ENCODE peak calls at places on chromosomes 1 and 21, in ten cellular contexts. One of them, this sample, is unnamed.

GRCh38 chr1:205947024-205947423 is 3.8 kb upstream of the SLC26A9 start:
- DNase-seq in stimulated activated CD4-positive, alpha-beta T cell treated with anti-CD3 and anti-CD28 coated beads, Interleukin-4, amount 100 ng/mL, for 1 hour: no peak
- DNase-seq in BE2C: no peak
- DNase-seq in NCI-H69: peak
- DNase-seq in GM20000: no peak
- DNase-seq in NCI-H2029: no peak
- DNase-seq in B cell: no peak
- DNase-seq in LoVo: no peak
- DNase-seq in NCI-H1694: no peak
- DNase-seq in mesenchymal stem cell: no peak
- DNase-seq in this sample: no peak

GRCh38 chr1:183093821-183094287 is 70.6 kb downstream of the LAMC1 start:
- DNase-seq in mesenchymal stem cell: peak
- DNase-seq in BE2C: no peak
- DNase-seq in B cell: no peak
- DNase-seq in NCI-H69: no peak
- DNase-seq in GM20000: no peak
- DNase-seq in NCI-H2029: no peak
- DNase-seq in NCI-H1694: no peak
- DNase-seq in LoVo: no peak
- DNase-seq in stimulated activated CD4-positive, alpha-beta T cell treated with anti-CD3 and anti-CD28 coated beads, Interleukin-4, amount 100 ng/mL, for 1 hour: no peak
- DNase-seq in this sample: no peak

GRCh38 chr21:42112857-42113256 is 41.7 kb downstream of the UMODL1 start:
- DNase-seq in GM20000: no peak
- DNase-seq in NCI-H2029: no peak
- DNase-seq in mesenchymal stem cell: peak
- DNase-seq in NCI-H69: peak
- DNase-seq in NCI-H1694: peak
- DNase-seq in stimulated activated CD4-positive, alpha-beta T cell treated with anti-CD3 and anti-CD28 coated beads, Interleukin-4, amount 100 ng/mL, for 1 hour: no peak
- DNase-seq in BE2C: no peak
- DNase-seq in LoVo: no peak
- DNase-seq in B cell: no peak
- DNase-seq in this sample: no peak

GRCh38 chr1:10897981-10898728 is 101.7 kb upstream of the CASZ1 start:
- DNase-seq in NCI-H2029: no peak
- DNase-seq in BE2C: peak
- DNase-seq in stimulated activated CD4-positive, alpha-beta T cell treated with anti-CD3 and anti-CD28 coated beads, Interleukin-4, amount 100 ng/mL, for 1 hour: no peak
- DNase-seq in NCI-H69: peak
- DNase-seq in mesenchymal stem cell: no peak
- DNase-seq in B cell: no peak
- DNase-seq in LoVo: no peak
- DNase-seq in NCI-H1694: no peak
- DNase-seq in GM20000: no peak
- DNase-seq in this sample: no peak

GRCh38 chr1:27026621-27027574 is 14.2 kb upstream of the TENT5B start:
- DNase-seq in B cell: no peak
- DNase-seq in LoVo: no peak
- DNase-seq in NCI-H1694: no peak
- DNase-seq in NCI-H69: peak
- DNase-seq in stimulated activated CD4-positive, alpha-beta T cell treated with anti-CD3 and anti-CD28 coated beads, Interleukin-4, amount 100 ng/mL, for 1 hour: no peak
- DNase-seq in GM20000: no peak
- DNase-seq in mesenchymal stem cell: peak
- DNase-seq in BE2C: no peak
- DNase-seq in NCI-H2029: peak
- DNase-seq in this sample: no peak

GRCh38 chr21:25966308-25966707 is 204.3 kb downstream of the APP start:
- DNase-seq in stimulated activated CD4-positive, alpha-beta T cell treated with anti-CD3 and anti-CD28 coated beads, Interleukin-4, amount 100 ng/mL, for 1 hour: no peak
- DNase-seq in B cell: no peak
- DNase-seq in NCI-H69: no peak
- DNase-seq in mesenchymal stem cell: no peak
- DNase-seq in GM20000: no peak
- DNase-seq in BE2C: no peak
- DNase-seq in NCI-H2029: no peak
- DNase-seq in NCI-H1694: no peak
- DNase-seq in LoVo: no peak
- DNase-seq in this sample: no peak

GRCh38 chr21:45405271-45405818 is 380 bp downstream of the COL18A1 start:
- DNase-seq in NCI-H2029: no peak
- DNase-seq in B cell: no peak
- DNase-seq in NCI-H1694: no peak
- DNase-seq in stimulated activated CD4-positive, alpha-beta T cell treated with anti-CD3 and anti-CD28 coated beads, Interleukin-4, amount 100 ng/mL, for 1 hour: peak
- DNase-seq in NCI-H69: peak
- DNase-seq in GM20000: peak
- DNase-seq in BE2C: no peak
- DNase-seq in LoVo: no peak
- DNase-seq in mesenchymal stem cell: peak
- DNase-seq in this sample: no peak

GRCh38 chr1:35452086-35452485 is 105.1 kb downstream of the KIAA0319L start:
- DNase-seq in B cell: no peak
- DNase-seq in NCI-H69: peak
- DNase-seq in stimulated activated CD4-positive, alpha-beta T cell treated with anti-CD3 and anti-CD28 coated beads, Interleukin-4, amount 100 ng/mL, for 1 hour: no peak
- DNase-seq in mesenchymal stem cell: peak
- DNase-seq in NCI-H2029: no peak
- DNase-seq in LoVo: no peak
- DNase-seq in NCI-H1694: no peak
- DNase-seq in BE2C: no peak
- DNase-seq in GM20000: no peak
- DNase-seq in this sample: no peak

GRCh38 chr1:243963566-243963965 is 87.5 kb upstream of the ZBTB18 start:
- DNase-seq in BE2C: no peak
- DNase-seq in stimulated activated CD4-positive, alpha-beta T cell treated with anti-CD3 and anti-CD28 coated beads, Interleukin-4, amount 100 ng/mL, for 1 hour: no peak
- DNase-seq in GM20000: no peak
- DNase-seq in NCI-H1694: no peak
- DNase-seq in NCI-H69: no peak
- DNase-seq in NCI-H2029: no peak
- DNase-seq in mesenchymal stem cell: no peak
- DNase-seq in B cell: no peak
- DNase-seq in LoVo: no peak
- DNase-seq in this sample: no peak

GRCh38 chr1:171433451-171433850 is 51.9 kb upstream of the PRRC2C start:
- DNase-seq in mesenchymal stem cell: peak
- DNase-seq in BE2C: no peak
- DNase-seq in stimulated activated CD4-positive, alpha-beta T cell treated with anti-CD3 and anti-CD28 coated beads, Interleukin-4, amount 100 ng/mL, for 1 hour: no peak
- DNase-seq in B cell: no peak
- DNase-seq in NCI-H1694: no peak
- DNase-seq in NCI-H69: no peak
- DNase-seq in GM20000: no peak
- DNase-seq in LoVo: no peak
- DNase-seq in NCI-H2029: no peak
- DNase-seq in this sample: no peak

GRCh38 chr1:87203890-87204289 is 124.8 kb upstream of the LMO4 start:
- DNase-seq in B cell: no peak
- DNase-seq in mesenchymal stem cell: no peak
- DNase-seq in BE2C: no peak
- DNase-seq in NCI-H1694: no peak
- DNase-seq in GM20000: no peak
- DNase-seq in stimulated activated CD4-positive, alpha-beta T cell treated with anti-CD3 and anti-CD28 coated beads, Interleukin-4, amount 100 ng/mL, for 1 hour: no peak
- DNase-seq in NCI-H69: no peak
- DNase-seq in LoVo: no peak
- DNase-seq in NCI-H2029: peak
- DNase-seq in this sample: no peak

GRCh38 chr1:37513795-37514349 is 694 bp downstream of the MEAF6 start:
- DNase-seq in NCI-H2029: peak
- DNase-seq in LoVo: no peak
- DNase-seq in NCI-H1694: no peak
- DNase-seq in BE2C: peak
- DNase-seq in NCI-H69: peak
- DNase-seq in GM20000: peak
- DNase-seq in stimulated activated CD4-positive, alpha-beta T cell treated with anti-CD3 and anti-CD28 coated beads, Interleukin-4, amount 100 ng/mL, for 1 hour: peak
- DNase-seq in B cell: peak
- DNase-seq in mesenchymal stem cell: peak
- DNase-seq in this sample: no peak

GRCh38 chr1:10673305-10673704 is 123.1 kb downstream of the CASZ1 start:
- DNase-seq in mesenchymal stem cell: no peak
- DNase-seq in BE2C: no peak
- DNase-seq in GM20000: no peak
- DNase-seq in B cell: no peak
- DNase-seq in LoVo: no peak
- DNase-seq in stimulated activated CD4-positive, alpha-beta T cell treated with anti-CD3 and anti-CD28 coated beads, Interleukin-4, amount 100 ng/mL, for 1 hour: no peak
- DNase-seq in NCI-H2029: no peak
- DNase-seq in NCI-H1694: no peak
- DNase-seq in NCI-H69: no peak
- DNase-seq in this sample: no peak

GRCh38 chr1:94418664-94419655 is 771 bp downstream of the ABCD3 start:
- DNase-seq in NCI-H2029: peak
- DNase-seq in mesenchymal stem cell: peak
- DNase-seq in GM20000: no peak
- DNase-seq in NCI-H1694: peak
- DNase-seq in NCI-H69: peak
- DNase-seq in LoVo: peak
- DNase-seq in stimulated activated CD4-positive, alpha-beta T cell treated with anti-CD3 and anti-CD28 coated beads, Interleukin-4, amount 100 ng/mL, for 1 hour: peak
- DNase-seq in BE2C: peak
- DNase-seq in B cell: no peak
- DNase-seq in this sample: no peak

GRCh38 chr1:87474098-87474497 is 145.4 kb downstream of the LMO4 start:
- DNase-seq in BE2C: no peak
- DNase-seq in NCI-H69: no peak
- DNase-seq in NCI-H2029: no peak
- DNase-seq in NCI-H1694: no peak
- DNase-seq in mesenchymal stem cell: no peak
- DNase-seq in GM20000: no peak
- DNase-seq in stimulated activated CD4-positive, alpha-beta T cell treated with anti-CD3 and anti-CD28 coated beads, Interleukin-4, amount 100 ng/mL, for 1 hour: no peak
- DNase-seq in B cell: no peak
- DNase-seq in LoVo: no peak
- DNase-seq in this sample: no peak

This sample was measured in GM12878.